ENCODE peak calls at places on chromosomes 4 and X, in ten cellular contexts. U is A549, A is upper lobe of left lung, K is left ventricle myocardium inferior, J is body of pancreas, Q is cardiac muscle cell, I is SJSA1, W is PC-3, V is thyroid gland, R is hepatocyte. M is an unnamed sample.

GRCh38 chrX:69221239-69222102 is 56.2 kb upstream of the PJA1 start:
- DNase-seq in U (no peak), A (no peak), K (no peak), J (no peak), Q (no peak), I (no peak), W (no peak), V (no peak), R (no peak), M (no peak)

GRCh38 chr4:156109943-156110925 is 156.6 kb upstream of the CTSO start:
- DNase-seq in U (peak), A (no peak), K (no peak), J (no peak), Q (peak), I (no peak), W (no peak), V (no peak), R (peak), M (no peak)

GRCh38 chr4:66591968-66592367 is 921.7 kb upstream of the EPHA5 start:
- DNase-seq in U (no peak), A (no peak), K (no peak), J (no peak), Q (no peak), I (no peak), W (no peak), V (no peak), R (no peak), M (no peak)

GRCh38 chr4:107366016-107366415 is 329.9 kb upstream of the DKK2 start:
- DNase-seq in U (no peak), A (no peak), K (no peak), J (no peak), Q (no peak), I (no peak), W (no peak), V (no peak), R (no peak), M (no peak)

GRCh38 chr4:105624530-105624929 is 72.1 kb downstream of the ARHGEF38 start:
- DNase-seq in U (no peak), A (peak), K (peak), J (peak), Q (peak), I (no peak), W (no peak), V (peak), R (no peak), M (no peak)

GRCh38 chr4:680565-680930 is 6.2 kb downstream of the MYL5 start:
- DNase-seq in U (no peak), A (no peak), K (no peak), J (no peak), Q (no peak), I (no peak), W (peak), V (no peak), R (no peak), M (no peak)

GRCh38 chr4:143377635-143378099 is 41.0 kb downstream of the GAB1 start:
- DNase-seq in U (no peak), A (no peak), K (no peak), J (no peak), Q (no peak), I (no peak), W (no peak), V (no peak), R (no peak), M (no peak)

GRCh38 chr4:186009976-186010375 is 59.0 kb upstream of the TLR3 start:
- DNase-seq in U (no peak), A (no peak), K (no peak), J (no peak), Q (no peak), I (no peak), W (no peak), V (no peak), R (no peak), M (no peak)

GRCh38 chrX:118536687-118537461 is 41.3 kb downstream of the DOCK11 start:
- DNase-seq in U (peak), A (no peak), K (no peak), J (no peak), Q (peak), I (no peak), W (peak), V (peak), R (no peak), M (no peak)

GRCh38 chr4:155403886-155404285 is 27.1 kb upstream of the MAP9 start:
- DNase-seq in U (peak), A (no peak), K (no peak), J (no peak), Q (peak), I (no peak), W (peak), V (no peak), R (peak), M (no peak)

GRCh38 chr4:175986-176385 is 51.7 kb downstream of the ZNF718 start:
- DNase-seq in U (no peak), A (no peak), K (no peak), J (no peak), Q (no peak), I (no peak), W (no peak), V (no peak), R (no peak), M (no peak)

GRCh38 chrX:341541-342101 is 23.0 kb upstream of the GTPBP6 start:
- DNase-seq in U (no peak), A (no peak), K (peak), J (no peak), Q (no peak), I (peak), W (no peak), V (no peak), R (no peak), M (no peak)

GRCh38 chr4:985123-985830 is 1.6 kb upstream of the IDUA start:
- DNase-seq in U (no peak), A (peak), K (peak), J (peak), Q (peak), I (no peak), W (peak), V (peak), R (peak), M (no peak)

GRCh38 chrX:101206471-101206870 is 13.1 kb upstream of the DRP2 start:
- DNase-seq in U (peak), A (no peak), K (no peak), J (no peak), Q (peak), I (no peak), W (peak), V (no peak), R (peak), M (no peak)

GRCh38 chr4:12359420-12359819 is 930.7 kb upstream of the HS3ST1 start:
- DNase-seq in U (no peak), A (no peak), K (no peak), J (no peak), Q (peak), I (no peak), W (no peak), V (no peak), R (no peak), M (no peak)

GRCh38 chr4:2817701-2818350 is 24.9 kb downstream of the SH3BP2 start:
- DNase-seq in U (no peak), A (no peak), K (no peak), J (peak), Q (peak), I (no peak), W (peak), V (peak), R (peak), M (no peak)

GRCh38 chrX:155179343-155179997 is 36.8 kb upstream of the VBP1 start:
- DNase-seq in U (no peak), A (no peak), K (no peak), J (no peak), Q (peak), I (no peak), W (peak), V (no peak), R (no peak), M (no peak)

GRCh38 chr4:87080462-87080861 is 140.0 kb downstream of the KLHL8 start:
- DNase-seq in U (no peak), A (no peak), K (no peak), J (no peak), Q (no peak), I (no peak), W (no peak), V (no peak), R (no peak), M (no peak)

GRCh38 chr4:105594094-105595010 is 41.9 kb downstream of the ARHGEF38 start:
- DNase-seq in U (peak), A (no peak), K (no peak), J (no peak), Q (no peak), I (no peak), W (peak), V (no peak), R (peak), M (no peak)

GRCh38 chr4:176270669-176271068 is 1.6 kb upstream of the ASB5 start:
- DNase-seq in U (peak), A (no peak), K (no peak), J (no peak), Q (peak), I (peak), W (peak), V (no peak), R (peak), M (no peak)

GRCh38 chrX:120763269-120763668 is 112.4 kb downstream of the CT47B1 start:
- DNase-seq in U (no peak), A (no peak), K (no peak), J (no peak), Q (no peak), I (no peak), W (peak), V (no peak), R (no peak), M (no peak)

GRCh38 chr4:170071196-170071595 is 18.6 kb downstream of the AADAT start:
- DNase-seq in U (no peak), A (no peak), K (no peak), J (no peak), Q (no peak), I (no peak), W (no peak), V (no peak), R (no peak), M (no peak)

GRCh38 chr4:81580346-81581013 is 108.8 kb upstream of the RASGEF1B start:
- DNase-seq in U (no peak), A (no peak), K (no peak), J (no peak), Q (no peak), I (no peak), W (no peak), V (no peak), R (no peak), M (no peak)

GRCh38 chr4:1043658-1044468 is 32.4 kb downstream of the FGFRL1 start:
- DNase-seq in U (peak), A (peak), K (peak), J (peak), Q (peak), I (peak), W (peak), V (peak), R (peak), M (peak)

GRCh38 chr4:80309301-80310004 is 26.1 kb upstream of the CFAP299 start:
- DNase-seq in U (peak), A (no peak), K (no peak), J (no peak), Q (peak), I (peak), W (peak), V (no peak), R (no peak), M (no peak)

GRCh38 chrX:100407147-100407783 is 2.8 kb downstream of the PCDH19 start:
- DNase-seq in U (no peak), A (no peak), K (no peak), J (no peak), Q (no peak), I (no peak), W (no peak), V (no peak), R (no peak), M (no peak)

GRCh38 chr4:156892695-156893211 is 78.8 kb downstream of the PDGFC start:
- DNase-seq in U (no peak), A (no peak), K (no peak), J (no peak), Q (no peak), I (no peak), W (no peak), V (no peak), R (no peak), M (no peak)

GRCh38 chrX:10854594-10854993 is 234.2 kb upstream of the MID1 start:
- DNase-seq in U (no peak), A (no peak), K (no peak), J (no peak), Q (no peak), I (no peak), W (no peak), V (no peak), R (no peak), M (no peak)

GRCh38 chr4:1208970-1209704 is 36.8 kb upstream of the SPON2 start:
- DNase-seq in U (no peak), A (no peak), K (peak), J (no peak), Q (peak), I (no peak), W (no peak), V (peak), R (no peak), M (no peak)

GRCh38 chrX:53695901-53696300 is 9.4 kb upstream of the HUWE1 start:
- DNase-seq in U (no peak), A (no peak), K (no peak), J (no peak), Q (no peak), I (no peak), W (no peak), V (no peak), R (no peak), M (no peak)

GRCh38 chr4:92304636-92305035 is 870 bp downstream of the GRID2 start:
- DNase-seq in U (no peak), A (no peak), K (no peak), J (no peak), Q (peak), I (no peak), W (no peak), V (no peak), R (peak), M (no peak)
- H3K4me3 ChIP-seq in U (peak), A (no peak), K (peak), J (no peak), Q (peak), I (no peak), W (peak), V (no peak), R (peak), M (peak)

GRCh38 chrX:3393168-3393567 is 46.7 kb upstream of the MXRA5 start:
- DNase-seq in U (no peak), A (no peak), K (no peak), J (no peak), Q (peak), I (no peak), W (no peak), V (no peak), R (no peak), M (no peak)

GRCh38 chrX:3393581-3394111 is 47.2 kb upstream of the MXRA5 start:
- DNase-seq in U (no peak), A (no peak), K (no peak), J (no peak), Q (peak), I (no peak), W (no peak), V (no peak), R (peak), M (no peak)
- H3K27ac ChIP-seq in U (no peak), A (no peak), K (no peak), J (no peak), Q (no peak), I (no peak), W (no peak), V (no peak), R (no peak), M (no peak)

DNA sequence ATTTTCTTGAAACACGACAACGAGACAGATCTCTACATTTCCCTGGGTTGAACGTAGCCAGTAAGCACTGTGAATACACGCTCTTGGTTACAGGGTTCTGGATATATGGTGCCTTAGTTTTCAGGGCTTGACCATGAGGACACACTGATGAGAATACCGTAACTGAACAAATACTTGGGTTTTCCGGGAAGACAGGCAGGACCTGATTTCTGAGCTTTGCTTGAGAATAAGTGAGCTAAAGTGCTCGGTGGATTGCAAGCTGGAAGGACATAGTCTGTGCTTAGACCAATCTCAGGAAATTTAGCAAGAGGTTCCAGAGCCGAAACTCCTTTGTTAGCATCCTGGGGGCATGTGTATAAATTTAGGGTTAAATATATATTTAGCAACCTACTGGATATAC is 876 bp upstream of the TACR3 start:
- DNase-seq in U (no peak), A (no peak), K (no peak), J (no peak), Q (no peak), I (no peak), W (no peak), V (no peak), R (no peak), M (no peak)
- H3K4me3 ChIP-seq in U (no peak), A (no peak), K (no peak), J (no peak), Q (no peak), I (no peak), W (no peak), V (no peak), R (peak), M (no peak)

GRCh38 chrX:141439651-141440050 is 144.9 kb downstream of the SPANXA1 start:
- DNase-seq in U (no peak), A (no peak), K (no peak), J (no peak), Q (peak), I (no peak), W (no peak), V (no peak), R (no peak), M (no peak)
- H3K27ac ChIP-seq in U (no peak), A (no peak), K (no peak), J (no peak), Q (no peak), I (no peak), W (no peak), V (no peak), R (no peak), M (peak)

GRCh38 chr4:182303847-182304246 is 60.6 kb downstream of the TENM3 start:
- DNase-seq in U (no peak), A (no peak), K (no peak), J (no peak), Q (no peak), I (no peak), W (no peak), V (no peak), R (no peak), M (no peak)

GRCh38 chr4:182310316-182310715 is 67.1 kb downstream of the TENM3 start:
- DNase-seq in U (no peak), A (no peak), K (no peak), J (no peak), Q (no peak), I (no peak), W (no peak), V (no peak), R (no peak), M (no peak)

GRCh38 chr4:182307746-182308145 is 64.5 kb downstream of the TENM3 start:
- DNase-seq in U (no peak), A (peak), K (no peak), J (peak), Q (peak), I (peak), W (peak), V (peak), R (peak), M (no peak)

GRCh38 chr4:182309877-182310276 is 66.7 kb downstream of the TENM3 start:
- DNase-seq in U (no peak), A (no peak), K (no peak), J (no peak), Q (no peak), I (no peak), W (no peak), V (no peak), R (no peak), M (no peak)

GRCh38 chr4:182306792-182307507 is 63.7 kb downstream of the TENM3 start:
- DNase-seq in U (no peak), A (no peak), K (no peak), J (no peak), Q (no peak), I (no peak), W (no peak), V (no peak), R (no peak), M (no peak)
- H3K4me3 ChIP-seq in U (no peak), A (no peak), K (no peak), J (no peak), Q (no peak), I (no peak), W (no peak), V (no peak), R (no peak), M (no peak)